ENCODE peak calls at places on chromosomes 7 and 10, in ten cellular contexts. P is hippocampal formation, U is HT-29, Q is RWPE1, C is HS-5, L is NCI-H2171, G is fibroblast of pulmonary artery, D is choroid plexus epithelial cell, O is endothelial cell, V is T-helper 9 cell. T is an unnamed sample.

GRCh38 chr7:50752422-50752821 is 30.3 kb downstream of the GRB10 start:
- DNase-seq in O (no peak), P (no peak), L (no peak), G (no peak), C (no peak), D (no peak), Q (no peak), U (no peak), V (no peak), T (no peak)

GRCh38 chr7:158582089-158582456 is 5.5 kb downstream of the PTPRN2 start:
- DNase-seq in Q (no peak), D (no peak), P (no peak), O (no peak), G (no peak), L (no peak), C (no peak), V (no peak), U (no peak), T (no peak)

GRCh38 chr10:14953452-14954000 is 370 bp downstream of the DCLRE1C start:
- DNase-seq in Q (peak; percentile 34), P (no peak), V (no peak), D (peak; percentile 78), L (no peak), U (peak; percentile 64), C (peak; percentile 22), O (peak; percentile 37), G (peak; percentile 62), T (no peak)

GRCh38 chr10:103177123-103177522 is 15.9 kb downstream of the NT5C2 start:
- DNase-seq in L (no peak), G (no peak), D (no peak), U (no peak), O (no peak), Q (no peak), C (no peak), P (no peak), V (no peak), T (no peak)

GRCh38 chr10:60964257-60965235 is 20.6 kb upstream of the RHOBTB1 start:
- DNase-seq in C (peak; percentile 80), Q (peak; percentile 80), P (peak; percentile 66), G (peak; percentile 90), D (peak; percentile 92), L (peak; percentile 8), O (peak; percentile 61), V (peak; percentile 12), U (peak; percentile 91), T (peak; percentile 30)

GRCh38 chr10:80699602-80700039 is 161.9 kb downstream of the SH2D4B start:
- DNase-seq in V (peak; percentile 66), U (peak; percentile 80), P (peak; percentile 70), O (peak; percentile 94), C (peak; percentile 28), G (peak; percentile 72), L (peak; percentile 32), Q (peak; percentile 67), D (peak; percentile 73), T (peak; percentile 94)

GRCh38 chr7:141567465-141567864 is 16.3 kb downstream of the AGK start:
- DNase-seq in D (no peak), U (no peak), O (no peak), Q (no peak), P (no peak), G (no peak), V (no peak), C (no peak), L (no peak), T (no peak)

GRCh38 chr7:963236-964078 is 9.0 kb upstream of the ADAP1 start:
- DNase-seq in O (no peak), U (no peak), D (no peak), C (no peak), L (peak; percentile 27), V (no peak), P (no peak), Q (no peak), G (no peak), T (no peak)

GRCh38 chr10:82252081-82252480 is 377.1 kb downstream of the NRG3 start:
- DNase-seq in P (no peak), C (no peak), U (no peak), V (no peak), L (no peak), G (peak; percentile 67), D (peak; percentile 56), O (no peak), Q (no peak), T (no peak)